ENCODE peak calls at places on chromosomes 2 and 18, in four cellular contexts. U is GM12865, V is neural progenitor cell, K is cardiac fibroblast. X is an unnamed sample.

GRCh38 chr2:167135691-167136090 is 247.4 kb downstream of the XIRP2 start:
- DNase-seq in U (no peak), V (no peak), K (peak; percentile 18), X (no peak)

GRCh38 chr18:26052497-26052896 is 37.9 kb downstream of the SS18 start:
- DNase-seq in U (no peak), V (no peak), K (no peak), X (no peak)

GRCh38 chr2:51628953-51629352 is 597.0 kb upstream of the NRXN1 start:
- DNase-seq in U (no peak), K (no peak), V (no peak), X (no peak)

GRCh38 chr18:22109535-22109934 is 59.9 kb upstream of the GATA6 start:
- DNase-seq in V (no peak), U (peak; percentile 50), K (no peak), X (no peak)

GRCh38 chr2:39127973-39128372 is 7.1 kb upstream of the SOS1 start:
- DNase-seq in U (peak; percentile 93), V (no peak), K (peak; percentile 59), X (no peak)

GRCh38 chr18:55337153-55337552 is 250.8 kb downstream of the TCF4 start:
- DNase-seq in K (no peak), V (no peak), U (no peak), X (no peak)

GRCh38 chr2:50752228-50752627 is 279.7 kb downstream of the NRXN1 start:
- DNase-seq in K (no peak), U (no peak), V (no peak), X (peak; percentile 30)

GRCh38 chr18:26089247-26090129 is 925 bp downstream of the SS18 start:
- DNase-seq in V (peak; percentile 52), U (peak; percentile 50), K (peak; percentile 40), X (peak; percentile 22)

GRCh38 chr2:219521066-219521880 is 7.0 kb downstream of the ASIC4 start:
- DNase-seq in V (peak; percentile 80), K (peak; percentile 61), U (no peak), X (no peak)

GRCh38 chr2:3652896-3653625 is 4.9 kb upstream of the ALLC start:
- DNase-seq in V (no peak), K (no peak), U (no peak), X (no peak)

GRCh38 chr18:10322408-10322807 is 132.0 kb upstream of the APCDD1 start:
- DNase-seq in V (no peak), U (no peak), K (no peak), X (no peak)

GRCh38 chr18:4638680-4639079 is 183.6 kb upstream of the DLGAP1 start:
- DNase-seq in U (no peak), V (no peak), K (no peak), X (no peak)

GRCh38 chr18:23307567-23308295 is 145.4 kb upstream of the RIOK3 start:
- DNase-seq in U (peak; percentile 85), K (peak; percentile 41), V (no peak), X (no peak)

GRCh38 chr2:157439792-157440186 is 4.1 kb downstream of the CYTIP start:
- DNase-seq in V (no peak), U (peak; percentile 76), K (no peak), X (no peak)

GRCh38 chr2:146415291-146415690 is 1429.5 kb upstream of the ACVR2A start:
- DNase-seq in K (no peak), V (no peak), U (no peak), X (no peak)

GRCh38 chr18:666177-666576 is 8.7 kb downstream of the TYMS start:
- DNase-seq in K (no peak), V (peak; percentile 18), U (no peak), X (no peak)

GRCh38 chr2:238286551-238286950 is 1.9 kb downstream of the PER2 start:
- DNase-seq in V (no peak), K (peak; percentile 72), U (no peak), X (peak; percentile 86)

GRCh38 chr2:86302320-86302719 is 35.1 kb downstream of the REEP1 start:
- DNase-seq in V (no peak), U (no peak), K (peak; percentile 22), X (peak; percentile 72)

GRCh38 chr18:29226201-29226600 is 1049.3 kb upstream of the CDH2 start:
- DNase-seq in K (peak; percentile 19), V (no peak), U (no peak), X (no peak)

GRCh38 chr2:62920070-62920469 is 130.6 kb upstream of the OTX1 start:
- DNase-seq in K (no peak), V (no peak), U (no peak), X (no peak)

GRCh38 chr2:56981554-56981953 is 797.8 kb downstream of the CCDC85A start:
- DNase-seq in U (no peak), K (no peak), V (no peak), X (no peak)

GRCh38 chr2:207167129-207167923 is 1.6 kb upstream of the KLF7 start:
- DNase-seq in V (no peak), U (peak; percentile 59), K (peak; percentile 68), X (no peak)

GRCh38 chr2:152534460-152535131 is 182.7 kb downstream of the PRPF40A start:
- DNase-seq in U (no peak), V (no peak), K (no peak), X (no peak)

GRCh38 chr2:72198532-72199241 is 51.0 kb upstream of the CYP26B1 start:
- DNase-seq in K (peak; percentile 77), V (no peak), U (no peak), X (no peak)

GRCh38 chr2:37322368-37322767 is 2.3 kb downstream of the PRKD3 start:
- DNase-seq in V (no peak), U (peak; percentile 8), K (peak; percentile 62), X (no peak)
- H3K4me3 ChIP-seq in V (peak overlapping the region; percentile 98), U (peak overlapping the region; percentile 70), K (peak overlapping the region; percentile 67), X (no peak overlapping the region)

DNA sequence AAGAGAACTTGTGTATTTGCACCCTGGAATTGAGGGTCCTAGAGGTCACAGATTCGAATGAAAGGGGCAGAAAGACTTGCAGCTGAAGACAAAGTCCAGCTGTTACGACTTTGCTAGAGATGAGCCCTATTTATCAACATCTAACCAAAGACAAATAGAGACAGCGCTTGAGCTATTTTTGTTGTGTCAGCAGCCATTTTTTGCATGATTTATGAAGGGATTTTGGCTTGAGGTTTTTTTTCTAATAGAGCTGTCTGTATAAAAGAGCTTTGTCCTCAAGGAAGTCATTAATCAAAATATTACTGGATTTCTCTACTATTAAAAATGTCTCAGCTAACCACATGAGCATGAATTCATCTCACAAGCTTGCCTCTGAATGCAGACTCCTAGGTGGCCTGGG is 7.0 kb upstream of the CD226 start:
- DNase-seq in U (no peak), V (no peak), K (no peak), X (no peak)
- H3K4me3 ChIP-seq in U (no peak overlapping the region), V (no peak overlapping the region), K (no peak overlapping the region), X (no peak overlapping the region)

GRCh38 chr2:42767080-42767898 is 3.4 kb upstream of the OXER1 start:
- DNase-seq in K (no peak), V (no peak), U (no peak), X (no peak)

GRCh38 chr2:42762823-42763804 is 821 bp downstream of the OXER1 start:
- DNase-seq in K (no peak), U (no peak), V (no peak), X (no peak)

GRCh38 chr2:42764096-42764495 is at the start of gene OXER1:
- DNase-seq in V (no peak), K (no peak), U (no peak), X (no peak)

GRCh38 chr2:42765686-42766085 is 1.8 kb upstream of the OXER1 start:
- DNase-seq in K (no peak), U (no peak), V (no peak), X (no peak)

GRCh38 chr2:42764901-42765300 is 966 bp upstream of the OXER1 start:
- DNase-seq in U (no peak), V (no peak), K (no peak), X (no peak)
- H3K4me3 ChIP-seq in U (no peak overlapping the region), V (no peak overlapping the region), K (no peak overlapping the region), X (no peak overlapping the region)

DNA sequence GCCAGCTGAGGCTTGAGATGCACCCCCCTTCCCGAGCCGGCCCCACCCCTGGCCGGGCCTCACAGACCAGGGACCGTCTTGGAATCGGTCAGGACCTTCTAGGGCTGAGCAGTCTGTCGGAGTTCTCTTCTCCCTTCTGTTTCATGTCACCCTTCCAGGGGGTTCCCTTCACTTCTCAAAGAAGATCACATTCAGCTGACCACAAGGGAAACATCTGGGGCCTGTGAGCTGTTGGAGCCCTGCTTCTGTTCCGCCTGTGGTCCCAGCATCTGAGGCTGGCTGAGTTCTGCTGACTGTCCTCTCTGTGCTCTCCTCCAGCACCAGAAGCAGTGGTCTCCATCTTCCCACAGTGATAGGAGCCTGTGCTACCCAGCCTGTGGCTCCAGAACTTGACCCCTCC is 106.5 kb downstream of the SEPTIN10 start:
- DNase-seq in V (no peak), U (peak; percentile 49), K (no peak), X (no peak)
- H3K4me3 ChIP-seq in V (no peak overlapping the region), U (no peak overlapping the region), K (no peak overlapping the region), X (no peak overlapping the region)

DNA sequence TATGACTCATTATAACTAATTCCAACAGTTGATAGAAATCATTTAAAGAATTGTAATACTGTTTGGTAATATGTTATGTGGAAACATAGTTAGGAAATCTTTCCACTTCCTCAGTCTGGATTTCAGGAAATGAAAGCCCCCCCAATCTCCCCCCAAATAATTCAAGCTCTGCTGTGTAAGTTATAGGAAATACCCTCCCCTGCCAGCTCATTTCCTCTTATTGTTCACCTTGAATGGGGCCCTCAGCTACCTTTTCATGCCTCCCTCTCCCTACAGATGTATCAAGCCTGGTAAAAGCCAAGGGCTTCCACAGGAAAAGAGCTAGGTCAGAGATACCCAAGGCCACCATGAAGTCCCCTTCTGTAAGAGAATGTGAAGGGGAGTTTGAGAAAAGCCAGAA is 155.5 kb downstream of the CNTNAP5 start:
- DNase-seq in V (no peak), K (peak; percentile 13), U (no peak), X (no peak)
- H3K4me3 ChIP-seq in V (no peak overlapping the region), K (no peak overlapping the region), U (no peak overlapping the region), X (no peak overlapping the region)

DNA sequence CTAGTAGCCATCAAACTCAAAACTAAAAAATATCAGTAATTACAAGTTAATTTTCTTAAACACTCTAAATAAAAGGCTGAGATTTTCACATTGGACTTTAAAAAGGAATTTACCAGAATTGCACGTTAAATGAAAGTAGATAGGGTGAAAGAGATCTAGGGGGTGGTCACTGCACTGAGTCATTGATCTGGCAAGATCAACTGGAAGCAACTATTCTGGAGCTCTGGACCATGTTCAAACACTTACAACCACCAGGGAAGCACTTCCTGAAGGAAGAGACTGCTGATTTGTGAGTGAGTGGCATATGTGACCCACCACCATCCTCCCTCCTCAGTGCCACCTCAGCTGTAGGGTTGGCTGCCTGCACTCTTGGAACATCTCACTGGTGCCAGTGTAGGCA is 111.8 kb downstream of the UGGT1 start:
- DNase-seq in V (no peak), U (no peak), K (peak; percentile 39), X (no peak)
- H3K4me3 ChIP-seq in V (no peak overlapping the region), U (no peak overlapping the region), K (no peak overlapping the region), X (no peak overlapping the region)